ENCODE peak calls at places on chromosomes 4 and X, in seven cellular contexts. Q, E, R, A, F, D and L are unnamed samples.

GRCh38 chrX:153380691-153381090 is 20.5 kb downstream of the PNMA6E start:
- DNase-seq in F (no peak), E (no peak), D (no peak), Q (no peak), R (no peak), A (no peak), L (no peak)

GRCh38 chrX:39813631-39814246 is 284.0 kb downstream of the BCOR start:
- DNase-seq in E (no peak), F (no peak), R (peak), D (peak), A (peak), Q (peak), L (peak)

GRCh38 chr4:141220271-141220654 is 432 bp upstream of the ZNF330 start:
- DNase-seq in R (no peak), A (no peak), Q (no peak), E (peak), F (no peak), D (no peak), L (no peak)

GRCh38 chrX:148298737-148299136 is 201.7 kb upstream of the AFF2 start:
- DNase-seq in E (no peak), R (peak), D (peak), A (no peak), Q (no peak), F (no peak), L (no peak)

GRCh38 chr4:84237008-84237407 is 262.1 kb downstream of the NKX6-1 start:
- DNase-seq in F (no peak), R (no peak), Q (no peak), D (no peak), E (no peak), A (no peak), L (no peak)

GRCh38 chr4:174080361-174080760 is 203.1 kb downstream of the FBXO8 start:
- DNase-seq in A (no peak), F (no peak), D (no peak), Q (no peak), R (no peak), E (no peak), L (no peak)

GRCh38 chrX:24298191-24298590 is 15.7 kb downstream of the SUPT20HL2 start:
- DNase-seq in D (peak), Q (no peak), R (no peak), A (no peak), F (no peak), E (peak), L (no peak)

GRCh38 chrX:64206556-64207162 is 1.2 kb upstream of the AMER1 start:
- DNase-seq in A (peak), R (peak), F (no peak), E (no peak), Q (peak), D (no peak), L (no peak)

GRCh38 chrX:67780694-67781109 is 236.9 kb downstream of the AR start:
- DNase-seq in Q (peak), F (no peak), A (peak), E (no peak), R (peak), D (peak), L (peak)

GRCh38 chrX:106481341-106481740 is 130.4 kb upstream of the RADX start:
- DNase-seq in F (no peak), R (peak), D (peak), Q (no peak), A (peak), E (peak), L (no peak)

GRCh38 chr4:89847571-89848325 is 10.8 kb upstream of the SNCA start:
- DNase-seq in Q (no peak), F (no peak), R (no peak), A (no peak), D (no peak), E (no peak), L (no peak)

GRCh38 chr4:74451214-74451661 is 6.3 kb downstream of the AREG start:
- DNase-seq in R (peak), D (peak), F (no peak), A (no peak), Q (no peak), E (peak), L (no peak)

GRCh38 chrX:8319359-8319758 is 145.3 kb upstream of the VCX3B start:
- DNase-seq in E (peak), A (no peak), Q (no peak), F (no peak), R (no peak), D (no peak), L (no peak)

GRCh38 chr4:131974730-131975129 is 1174.4 kb upstream of the PCDH10 start:
- DNase-seq in A (no peak), D (no peak), E (no peak), Q (no peak), R (peak), F (no peak), L (no peak)

GRCh38 chrX:1481636-1482529 is 29.2 kb upstream of the ASMTL start:
- DNase-seq in A (peak), R (peak), F (peak), Q (peak), E (peak), D (peak), L (peak)

GRCh38 chrX:15737188-15737956 is 698 bp upstream of the CA5B start:
- DNase-seq in R (no peak), A (no peak), E (no peak), D (no peak), Q (no peak), F (no peak), L (no peak)

GRCh38 chr4:126799971-126800722 is 832.6 kb upstream of the INTU start:
- DNase-seq in R (peak), A (no peak), E (no peak), F (no peak), D (peak), Q (no peak), L (no peak)

GRCh38 chr4:176309046-176309445 is 10.7 kb upstream of the SPCS3 start:
- DNase-seq in D (no peak), A (peak), R (no peak), E (no peak), F (no peak), Q (no peak), L (no peak)

GRCh38 chrX:130878350-130879341 is 24.4 kb downstream of the ENOX2 start:
- DNase-seq in E (peak), A (peak), D (peak), Q (no peak), F (no peak), R (peak), L (peak)

GRCh38 chrX:2552621-2553297 is 52.0 kb upstream of the DHRSX start:
- DNase-seq in E (no peak), D (peak), A (no peak), R (peak), Q (no peak), F (no peak), L (peak)

GRCh38 chrX:13180807-13181206 is 136.4 kb upstream of the FAM9C start:
- DNase-seq in Q (no peak), A (no peak), R (peak), D (peak), F (no peak), E (no peak), L (no peak)

GRCh38 chr4:26307027-26307426 is 13.8 kb upstream of the RBPJ start:
- DNase-seq in D (no peak), A (no peak), Q (no peak), R (no peak), E (no peak), F (no peak), L (no peak)

GRCh38 chr4:137651128-137651527 is 118.8 kb upstream of the PCDH18 start:
- DNase-seq in Q (no peak), E (no peak), F (no peak), A (no peak), R (no peak), D (peak), L (no peak)

GRCh38 chr4:66187175-66187720 is 517.0 kb upstream of the EPHA5 start:
- DNase-seq in F (no peak), Q (no peak), R (no peak), D (no peak), E (no peak), A (no peak), L (no peak)

GRCh38 chr4:101643201-101643600 is 147.3 kb upstream of the BANK1 start:
- DNase-seq in E (no peak), R (no peak), A (no peak), D (no peak), F (no peak), Q (no peak), L (no peak)

GRCh38 chr4:10029403-10029802 is 8.1 kb upstream of the SLC2A9 start:
- DNase-seq in Q (no peak), A (no peak), E (no peak), F (no peak), R (no peak), D (no peak), L (no peak)

GRCh38 chrX:106774981-106775380 is 27.5 kb upstream of the TBC1D8B start:
- DNase-seq in Q (no peak), R (no peak), F (no peak), A (no peak), D (no peak), E (no peak), L (no peak)